ENCODE peak calls at places on chromosome 20, in five cellular contexts. Y, M, B, N and J are unnamed samples.

GRCh38 chr20:719816-720215 is 44.2 kb upstream of the SCRT2 start:
- DNase-seq in Y (no peak), M (no peak), B (peak; percentile 87), N (no peak), J (no peak)

GRCh38 chr20:61797200-61797599 is 268.5 kb downstream of the TAF4 start:
- DNase-seq in Y (no peak), M (no peak), B (peak; percentile 19), N (no peak), J (no peak)

GRCh38 chr20:1227121-1227582 is 1.3 kb downstream of the RAD21L1 start:
- DNase-seq in Y (no peak), M (no peak), B (no peak), N (no peak), J (no peak)

GRCh38 chr20:39874049-39874893 is 814.8 kb downstream of the MAFB start:
- DNase-seq in Y (peak; percentile 68), M (no peak), B (peak; percentile 78), N (peak; percentile 58), J (peak; percentile 85)

GRCh38 chr20:11511816-11512215 is 405.9 kb upstream of the BTBD3 start:
- DNase-seq in Y (no peak), M (no peak), B (no peak), N (no peak), J (peak; percentile 34)

GRCh38 chr20:19113343-19113930 is 99.0 kb upstream of the SLC24A3 start:
- DNase-seq in Y (no peak), M (no peak), B (no peak), N (no peak), J (no peak)

GRCh38 chr20:34689486-34689885 is 12.6 kb upstream of the PIGU start:
- DNase-seq in Y (no peak), M (no peak), B (no peak), N (no peak), J (peak; percentile 44)

GRCh38 chr20:19392344-19393140 is 180.1 kb downstream of the SLC24A3 start:
- DNase-seq in Y (no peak), M (no peak), B (no peak), N (no peak), J (no peak)

GRCh38 chr20:20174089-20174835 is 121.9 kb downstream of the CFAP61 start:
- DNase-seq in Y (no peak), M (no peak), B (no peak), N (no peak), J (no peak)

GRCh38 chr20:5510446-5510845 is 193.7 kb upstream of the PROKR2 start:
- DNase-seq in Y (no peak), M (no peak), B (no peak), N (no peak), J (no peak)

GRCh38 chr20:53810661-53811355 is 217.2 kb upstream of the ZNF217 start:
- DNase-seq in Y (no peak), M (no peak), B (no peak), N (no peak), J (no peak)

GRCh38 chr20:5480824-5481600 is 164.3 kb upstream of the PROKR2 start:
- DNase-seq in Y (no peak), M (no peak), B (no peak), N (no peak), J (no peak)

GRCh38 chr20:42186337-42186736 is 568.2 kb upstream of the CHD6 start:
- DNase-seq in Y (no peak), M (no peak), B (no peak), N (no peak), J (no peak)

GRCh38 chr20:17504898-17505663 is 26.1 kb downstream of the BFSP1 start:
- DNase-seq in Y (peak; percentile 40), M (no peak), B (peak; percentile 31), N (peak; percentile 64), J (peak; percentile 83)

GRCh38 chr20:47544240-47544639 is 42.6 kb downstream of the NCOA3 start:
- DNase-seq in Y (no peak), M (no peak), B (no peak), N (no peak), J (peak; percentile 35)

GRCh38 chr20:35398660-35399144 is 13.1 kb downstream of the UQCC1 start:
- DNase-seq in Y (no peak), M (peak; percentile 29), B (no peak), N (no peak), J (peak; percentile 73)

GRCh38 chr20:3080939-3081388 is 3.6 kb downstream of the AVP start:
- DNase-seq in Y (no peak), M (no peak), B (no peak), N (peak; percentile 75), J (peak; percentile 51)

GRCh38 chr20:18138266-18138582 is 561 bp downstream of the KAT14 start:
- DNase-seq in Y (no peak), M (no peak), B (no peak), N (no peak), J (no peak)

GRCh38 chr20:10501377-10501776 is 66.3 kb downstream of the SLX4IP start:
- DNase-seq in Y (no peak), M (no peak), B (no peak), N (no peak), J (no peak)

GRCh38 chr20:44033344-44033743 is 118.7 kb downstream of the TOX2 start:
- DNase-seq in Y (no peak), M (no peak), B (no peak), N (no peak), J (peak; percentile 28)

GRCh38 chr20:33658929-33659328 is 3.2 kb upstream of the C20orf144 start:
- DNase-seq in Y (no peak), M (no peak), B (peak; percentile 4), N (no peak), J (no peak)

GRCh38 chr20:51541189-51542032 is 1.1 kb downstream of the NFATC2 start:
- DNase-seq in Y (peak; percentile 82), M (no peak), B (peak; percentile 21), N (peak; percentile 74), J (peak; percentile 73)

GRCh38 chr20:58389324-58389967 is 417 bp downstream of the VAPB start:
- DNase-seq in Y (no peak), M (no peak), B (peak; percentile 48), N (peak; percentile 41), J (peak; percentile 40)

GRCh38 chr20:57263127-57263609 is 3.3 kb downstream of the BMP7 start:
- DNase-seq in Y (no peak), M (no peak), B (no peak), N (no peak), J (no peak)

GRCh38 chr20:5513975-5514516 is 197.3 kb upstream of the PROKR2 start:
- DNase-seq in Y (no peak), M (no peak), B (no peak), N (no peak), J (no peak)

GRCh38 chr20:40521962-40522361 is 167.1 kb downstream of the MAFB start:
- DNase-seq in Y (no peak), M (no peak), B (no peak), N (no peak), J (no peak)

GRCh38 chr20:12049125-12049524 is 131.4 kb downstream of the BTBD3 start:
- DNase-seq in Y (no peak), M (no peak), B (no peak), N (no peak), J (peak; percentile 47)

GRCh38 chr20:44072381-44072780 is 114.6 kb downstream of the JPH2 start:
- DNase-seq in Y (no peak), M (no peak), B (no peak), N (no peak), J (no peak)

GRCh38 chr20:32155017-32155965 is 45.8 kb downstream of the TM9SF4 start:
- DNase-seq in Y (peak; percentile 64), M (peak; percentile 35), B (peak; percentile 75), N (peak; percentile 81), J (peak; percentile 93)

GRCh38 chr20:15837563-15837962 is 735.7 kb downstream of the KIF16B start:
- DNase-seq in Y (no peak), M (no peak), B (no peak), N (no peak), J (no peak)

GRCh38 chr20:11822116-11822794 is 95.4 kb upstream of the BTBD3 start:
- DNase-seq in Y (no peak), M (no peak), B (no peak), N (no peak), J (no peak)

GRCh38 chr20:44664127-44664526 is 12.6 kb upstream of the ADA start:
- DNase-seq in Y (no peak), M (no peak), B (no peak), N (no peak), J (no peak)

GRCh38 chr20:3165473-3166337 is 6.0 kb upstream of the FASTKD5 start:
- DNase-seq in Y (peak; percentile 37), M (no peak), B (peak; percentile 43), N (peak; percentile 72), J (peak; percentile 74)

GRCh38 chr20:50506270-50506579 is 4.0 kb upstream of the PTPN1 start:
- DNase-seq in Y (no peak), M (no peak), B (no peak), N (no peak), J (no peak)
- TF ChIP-seq CTCF in Y (no peak), M (no peak), B (no peak), N (no peak), J (peak; percentile 12)

GRCh38 chr20:22288957-22289356 is 295.4 kb downstream of the FOXA2 start:
- DNase-seq in Y (no peak), M (no peak), B (no peak), N (no peak), J (no peak)

GRCh38 chr20:22289442-22289841 is 294.9 kb downstream of the FOXA2 start:
- DNase-seq in Y (no peak), M (no peak), B (no peak), N (no peak), J (no peak)

GRCh38 chr20:22282696-22283095 is 301.7 kb downstream of the FOXA2 start:
- DNase-seq in Y (no peak), M (no peak), B (no peak), N (no peak), J (no peak)

GRCh38 chr20:22288156-22288555 is 296.2 kb downstream of the FOXA2 start:
- DNase-seq in Y (no peak), M (no peak), B (no peak), N (no peak), J (no peak)

DNA sequence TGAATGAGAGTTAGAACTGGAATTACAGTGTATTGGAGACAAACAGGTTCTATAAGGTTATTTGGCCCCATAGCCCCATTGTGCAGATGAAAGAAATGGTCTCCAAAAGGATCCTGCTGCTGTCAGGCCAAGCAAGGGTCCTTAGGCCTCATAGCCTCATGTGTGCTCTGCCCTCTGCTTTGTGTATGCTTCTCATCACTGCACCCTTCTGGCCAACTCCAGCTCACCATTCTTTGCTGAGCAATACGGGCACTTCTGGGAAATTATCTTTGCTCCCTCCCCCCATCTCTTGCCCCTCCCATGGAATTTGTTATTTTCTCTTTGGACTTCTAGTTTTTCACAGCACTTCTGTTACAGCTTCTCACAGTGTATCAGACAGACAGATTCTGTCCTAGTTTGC is 298.8 kb downstream of the FOXA2 start:
- DNase-seq in Y (no peak), M (no peak), B (no peak), N (no peak), J (no peak)
- TF ChIP-seq CTCF in Y (no peak), M (no peak), B (no peak), N (no peak), J (no peak)

DNA sequence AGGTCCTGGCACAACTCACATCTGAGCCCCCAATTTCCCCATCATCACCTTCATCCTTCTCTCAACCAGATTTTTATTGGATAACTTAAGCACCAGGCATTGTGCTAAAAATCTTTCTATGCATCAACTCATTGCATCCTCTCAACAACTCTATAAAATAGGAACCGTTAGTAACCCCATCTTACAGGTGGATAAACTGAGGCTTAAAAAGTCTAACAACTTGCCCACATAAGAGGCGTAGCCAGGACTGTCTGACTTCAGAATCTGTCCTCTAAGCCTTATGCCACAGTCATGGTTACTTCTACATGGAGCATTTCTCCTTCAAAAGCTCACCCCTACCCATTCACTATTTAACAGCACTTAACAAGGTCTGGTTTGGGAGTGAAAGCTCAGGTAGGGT is 51.1 kb downstream of the PPP1R16B start:
- DNase-seq in Y (no peak), M (no peak), B (no peak), N (no peak), J (no peak)
- TF ChIP-seq CTCF in Y (no peak), M (no peak), B (no peak), N (no peak), J (no peak)

GRCh38 chr20:14193443-14193842 is 144.0 kb downstream of the FLRT3 start:
- DNase-seq in Y (no peak), M (no peak), B (no peak), N (no peak), J (no peak)
- TF ChIP-seq CTCF in Y (no peak), M (no peak), B (no peak), N (no peak), J (no peak)